ENCODE peak calls at places on chromosomes 2 and 18, in seven cellular contexts. T, G, N, J, P, L and R are unnamed samples. For H3K4me1, the result is how much of the 10 kb centered on the place peaks cover.

GRCh38 chr2:147133273-147133901 is 711.4 kb upstream of the ACVR2A start:
- DNase-seq in T (no peak), G (no peak), N (no peak), J (peak), P (no peak), L (no peak), R (no peak)

GRCh38 chr18:74457043-74457742 is at the start of gene DIPK1C:
- DNase-seq in T (no peak), G (peak), N (no peak), J (no peak), P (no peak), L (no peak), R (no peak)

GRCh38 chr2:143452817-143453462 is 323.7 kb downstream of the ARHGAP15 start:
- DNase-seq in T (no peak), G (no peak), N (no peak), J (no peak), P (no peak), L (no peak), R (no peak)

GRCh38 chr2:71530246-71530986 is 77.1 kb downstream of the DYSF start:
- DNase-seq in T (peak), G (peak), N (no peak), J (no peak), P (peak), L (no peak), R (no peak)

GRCh38 chr18:58297198-58297597 is 253.2 kb downstream of the NEDD4L start:
- DNase-seq in T (no peak), G (no peak), N (no peak), J (no peak), P (no peak), L (no peak), R (no peak)

GRCh38 chr2:84959045-84959493 is 11.9 kb upstream of the KCMF1 start:
- DNase-seq in T (peak), G (no peak), N (no peak), J (no peak), P (no peak), L (no peak), R (no peak)

GRCh38 chr2:46776687-46777327 is 138.8 kb downstream of the MCFD2 start:
- DNase-seq in T (peak), G (peak), N (peak), J (peak), P (peak), L (no peak), R (no peak)

GRCh38 chr18:21686282-21687105 is 18.1 kb downstream of the ABHD3 start:
- DNase-seq in T (no peak), G (no peak), N (peak), J (no peak), P (no peak), L (no peak), R (no peak)

GRCh38 chr18:7878265-7879173 is 311.4 kb downstream of the PTPRM start:
- DNase-seq in T (no peak), G (peak), N (no peak), J (no peak), P (no peak), L (no peak), R (no peak)

GRCh38 chr2:130864830-130865229 is 28.1 kb downstream of the ARHGEF4 start:
- DNase-seq in T (peak), G (no peak), N (peak), J (no peak), P (peak), L (no peak), R (no peak)

GRCh38 chr2:175766880-175767279 is 235.2 kb downstream of the LNPK start:
- DNase-seq in T (no peak), G (no peak), N (no peak), J (no peak), P (no peak), L (no peak), R (no peak)

GRCh38 chr2:191401287-191401686 is 156.1 kb downstream of the MYO1B start:
- DNase-seq in T (no peak), G (peak), N (no peak), J (no peak), P (no peak), L (no peak), R (no peak)

GRCh38 chr2:23330214-23330613 is 54.8 kb upstream of the KLHL29 start:
- DNase-seq in T (no peak), G (peak), N (no peak), J (no peak), P (no peak), L (no peak), R (no peak)

GRCh38 chr18:3525870-3526420 is 76.0 kb downstream of the TGIF1 start:
- DNase-seq in T (no peak), G (no peak), N (no peak), J (no peak), P (no peak), L (no peak), R (no peak)

GRCh38 chr18:63897072-63897471 is 9.6 kb downstream of the SERPINB2 start:
- DNase-seq in T (no peak), G (no peak), N (no peak), J (no peak), P (no peak), L (no peak), R (no peak)

GRCh38 chr2:210128961-210129360 is 42.2 kb downstream of the KANSL1L start:
- DNase-seq in T (no peak), G (peak), N (peak), J (no peak), P (no peak), L (no peak), R (no peak)

GRCh38 chr2:216260629-216261028 is 111.7 kb downstream of the MARCHF4 start:
- DNase-seq in T (no peak), G (no peak), N (no peak), J (no peak), P (no peak), L (no peak), R (no peak)

GRCh38 chr2:216257089-216257488 is 115.2 kb downstream of the MARCHF4 start:
- DNase-seq in T (no peak), G (no peak), N (no peak), J (no peak), P (no peak), L (no peak), R (no peak)

GRCh38 chr2:216261042-216261537 is 111.2 kb downstream of the MARCHF4 start:
- DNase-seq in T (no peak), G (no peak), N (no peak), J (no peak), P (no peak), L (no peak), R (no peak)

GRCh38 chr2:216259081-216259480 is 113.2 kb downstream of the MARCHF4 start:
- DNase-seq in T (no peak), G (no peak), N (no peak), J (no peak), P (no peak), L (no peak), R (no peak)
- H3K27ac ChIP-seq in T (no peak), G (no peak), N (no peak), J (no peak), P (no peak), L (no peak), R (no peak)

GRCh38 chr2:233171344-233171743 is 80.1 kb upstream of the ATG16L1 start:
- DNase-seq in T (no peak), G (no peak), N (no peak), J (no peak), P (no peak), L (no peak), R (no peak)

GRCh38 chr2:233178994-233179847 is 72.3 kb upstream of the ATG16L1 start:
- DNase-seq in T (no peak), G (no peak), N (no peak), J (no peak), P (no peak), L (no peak), R (no peak)

GRCh38 chr2:233168919-233169318 is 82.6 kb upstream of the ATG16L1 start:
- DNase-seq in T (no peak), G (no peak), N (no peak), J (no peak), P (no peak), L (no peak), R (no peak)

GRCh38 chr2:233173115-233173514 is 78.4 kb upstream of the ATG16L1 start:
- DNase-seq in T (no peak), G (no peak), N (no peak), J (no peak), P (no peak), L (no peak), R (no peak)

DNA sequence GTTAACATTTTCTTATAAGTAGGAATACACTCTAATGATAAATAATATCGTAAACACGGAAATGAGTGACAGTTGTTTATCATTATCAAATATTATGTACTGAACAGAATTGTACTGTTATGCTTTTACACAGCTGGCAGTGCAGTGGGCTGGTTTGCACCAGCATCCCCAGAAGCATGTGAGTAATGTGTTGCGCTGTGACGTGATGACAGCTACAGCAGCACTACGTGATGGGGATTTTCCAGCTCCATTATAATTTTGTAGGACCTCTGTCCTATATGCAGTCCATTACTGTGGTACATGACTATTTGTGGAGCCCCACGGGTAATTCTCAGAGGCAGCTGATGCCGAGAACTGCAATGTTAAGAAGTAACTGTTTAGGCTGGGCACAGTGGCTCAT is 77.3 kb upstream of the ATG16L1 start:
- DNase-seq in T (no peak), G (no peak), N (no peak), J (no peak), P (no peak), L (no peak), R (no peak)
- H3K4me1 ChIP-seq in T (under half), G (under half), N (under half), J (under half), P (under half), L (under half), R (under half)

GRCh38 chr2:171960570-171960969 is 38.3 kb downstream of the HAT1 start:
- DNase-seq in T (no peak), G (no peak), N (no peak), J (no peak), P (no peak), L (no peak), R (no peak)

GRCh38 chr2:171959998-171960397 is 37.7 kb downstream of the HAT1 start:
- DNase-seq in T (no peak), G (no peak), N (no peak), J (no peak), P (no peak), L (no peak), R (no peak)

GRCh38 chr2:171956135-171956830 is 34.0 kb downstream of the HAT1 start:
- DNase-seq in T (no peak), G (no peak), N (no peak), J (no peak), P (no peak), L (no peak), R (no peak)

GRCh38 chr2:171958475-171958874 is 36.2 kb downstream of the HAT1 start:
- DNase-seq in T (no peak), G (no peak), N (no peak), J (no peak), P (no peak), L (no peak), R (no peak)

DNA sequence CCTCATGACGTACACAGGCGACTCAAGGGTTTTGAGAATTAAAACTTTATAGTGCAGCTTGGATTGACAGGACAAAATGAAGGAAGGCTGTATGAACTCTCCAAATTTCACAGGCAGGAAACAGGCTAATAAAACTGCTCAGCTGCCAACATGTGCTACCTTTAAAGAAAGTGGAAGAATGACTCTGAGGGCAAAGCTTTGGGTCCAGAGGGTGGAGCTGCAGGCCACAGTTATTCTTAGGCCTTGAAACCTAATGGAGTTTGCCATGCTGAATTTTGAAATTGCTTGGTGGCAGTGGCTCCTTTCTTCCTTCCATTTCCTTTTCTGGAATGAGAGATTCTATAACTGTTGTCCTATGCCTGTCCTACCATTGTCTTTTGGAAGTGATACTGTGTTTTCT is 34.8 kb downstream of the HAT1 start:
- DNase-seq in T (no peak), G (peak), N (no peak), J (no peak), P (no peak), L (no peak), R (no peak)
- TF ChIP-seq CTCF in T (peak), G (peak), N (no peak), J (no peak), P (no peak), L (no peak), R (no peak)

GRCh38 chr2:102093662-102094061 is 48.9 kb upstream of the IL1R1 start:
- DNase-seq in T (no peak), G (no peak), N (no peak), J (no peak), P (no peak), L (no peak), R (no peak)

GRCh38 chr2:102091908-102092307 is 50.6 kb upstream of the IL1R1 start:
- DNase-seq in T (no peak), G (no peak), N (no peak), J (no peak), P (no peak), L (no peak), R (no peak)

GRCh38 chr2:102094917-102095316 is 47.6 kb upstream of the IL1R1 start:
- DNase-seq in T (peak), G (no peak), N (no peak), J (no peak), P (no peak), L (no peak), R (peak)

GRCh38 chr2:102092518-102092917 is 50.0 kb upstream of the IL1R1 start:
- DNase-seq in T (no peak), G (no peak), N (no peak), J (no peak), P (no peak), L (no peak), R (no peak)

GRCh38 chr2:102091121-102091520 is 51.4 kb upstream of the IL1R1 start:
- DNase-seq in T (no peak), G (no peak), N (no peak), J (no peak), P (no peak), L (no peak), R (no peak)
- H3K27ac ChIP-seq in T (no peak), G (no peak), N (no peak), J (no peak), P (no peak), L (no peak), R (no peak)

GRCh38 chr2:165016772-165017411 is 61.6 kb upstream of the SLC38A11 start:
- DNase-seq in T (peak), G (peak), N (no peak), J (no peak), P (peak), L (peak), R (no peak)
- H3K4me1 ChIP-seq in T (under half), G (under half), N (under half), J (under half), P (under half), L (under half), R (under half)